ENCODE peak calls at places on chromosomes 4 and X, in eight cellular contexts. L is hepatocyte; A is Kasumi-1; T is NCI-H2171 treated with DMSO at 0.1 percent for 48 hours; W is astrocyte of the spinal cord; C is cardiac muscle cell; I is stimulated activated CD8-positive, alpha-beta memory T cell treated with anti-CD3 and anti-CD28 coated beads, Interleukin-15, amount 100 ng/mL, for 24 hours; E is AG08396. X is an unnamed sample.

GRCh38 chr4:23062188-23062587 is 369.5 kb downstream of the GBA3 start:
- DNase-seq in L (no peak), A (no peak), T (no peak), W (no peak), C (no peak), I (no peak), E (no peak), X (no peak)

GRCh38 chrX:136198678-136199243 is 51.4 kb downstream of the FHL1 start:
- DNase-seq in L (no peak), A (no peak), T (no peak), W (no peak), C (no peak), I (no peak), E (no peak), X (no peak)

GRCh38 chrX:103549920-103550319 is 30.6 kb upstream of the RAB40A start:
- DNase-seq in L (no peak), A (no peak), T (no peak), W (no peak), C (no peak), I (no peak), E (no peak), X (no peak)

GRCh38 chr4:68062501-68062900 is 67.2 kb downstream of the TMPRSS11F start:
- DNase-seq in L (no peak), A (no peak), T (no peak), W (no peak), C (no peak), I (no peak), E (no peak), X (no peak)

GRCh38 chr4:5588046-5588445 is 120.3 kb downstream of the EVC2 start:
- DNase-seq in L (no peak), A (no peak), T (no peak), W (no peak), C (no peak), I (no peak), E (no peak), X (no peak)

GRCh38 chr4:8641931-8642650 is 49.5 kb downstream of the CPZ start:
- DNase-seq in L (no peak), A (no peak), T (no peak), W (no peak), C (no peak), I (no peak), E (no peak), X (no peak)

GRCh38 chrX:56281789-56282188 is 49.6 kb downstream of the KLF8 start:
- DNase-seq in L (peak; percentile 15), A (peak; percentile 52), T (peak; percentile 2), W (peak; percentile 4), C (peak; percentile 2), I (no peak), E (no peak), X (peak; percentile 3)

GRCh38 chr4:128863314-128864075 is 54.0 kb downstream of the JADE1 start:
- DNase-seq in L (peak; percentile 86), A (peak; percentile 31), T (peak; percentile 16), W (peak; percentile 76), C (peak; percentile 83), I (peak; percentile 39), E (peak; percentile 62), X (peak; percentile 70)

GRCh38 chr4:87985097-87985886 is 9.8 kb downstream of the SPP1 start:
- DNase-seq in L (peak; percentile 43), A (peak; percentile 52), T (peak; percentile 14), W (peak; percentile 50), C (peak; percentile 57), I (no peak), E (peak; percentile 33), X (peak; percentile 67)

GRCh38 chr4:105474110-105474518 is 252 bp upstream of the PPA2 start:
- DNase-seq in L (peak; percentile 96), A (peak; percentile 83), T (no peak), W (peak; percentile 86), C (no peak), I (peak; percentile 67), E (peak; percentile 95), X (no peak)

GRCh38 chrX:663841-664240 is 33.2 kb downstream of the SHOX start:
- DNase-seq in L (no peak), A (no peak), T (no peak), W (no peak), C (no peak), I (no peak), E (no peak), X (no peak)

GRCh38 chr4:100984901-100985300 is 362.4 kb downstream of the PPP3CA start:
- DNase-seq in L (no peak), A (no peak), T (no peak), W (peak; percentile 83), C (no peak), I (no peak), E (peak; percentile 7), X (no peak)

GRCh38 chr4:1583051-1583785 is 100.9 kb downstream of the FAM53A start:
- DNase-seq in L (no peak), A (no peak), T (peak; percentile 3), W (no peak), C (no peak), I (no peak), E (no peak), X (no peak)